ENCODE peak calls at places on chromosomes 16 and 17, in eight cellular contexts. D is transverse colon, R is body of pancreas, T is DND-41, L is psoas muscle, B is upper lobe of right lung, Q is GM12878, N is A549. F is an unnamed sample. For H3K9me3 and H3K4me1, the result is how much of the 10 kb centered on the place peaks cover.

GRCh38 chr17:16052486-16052885 is 52.9 kb downstream of the TTC19 start:
- DNase-seq in D (no peak), R (no peak), T (no peak), L (no peak), B (no peak), Q (no peak), N (no peak), F (no peak)

GRCh38 chr17:1100382-1100781 is 79.4 kb downstream of the ABR start:
- DNase-seq in D (no peak), R (no peak), T (no peak), L (no peak), B (no peak), Q (no peak), N (no peak), F (no peak)

GRCh38 chr17:1785925-1786324 is 24.1 kb downstream of the SERPINF1 start:
- DNase-seq in D (no peak), R (no peak), T (no peak), L (peak), B (no peak), Q (no peak), N (no peak), F (peak)

GRCh38 chr17:66268247-66268927 is 34.0 kb upstream of the PRKCA start:
- DNase-seq in D (no peak), R (no peak), T (no peak), L (no peak), B (no peak), Q (no peak), N (no peak), F (no peak)

GRCh38 chr17:55285340-55286301 is 20.9 kb downstream of the HLF start:
- DNase-seq in D (peak), R (peak), T (no peak), L (peak), B (peak), Q (no peak), N (peak), F (peak)

GRCh38 chr17:71335212-71335611 is 785.6 kb upstream of the SOX9 start:
- DNase-seq in D (no peak), R (no peak), T (no peak), L (no peak), B (no peak), Q (no peak), N (no peak), F (no peak)

GRCh38 chr17:42522263-42522790 is 13.7 kb upstream of the NAGLU start:
- DNase-seq in D (no peak), R (no peak), T (no peak), L (no peak), B (no peak), Q (no peak), N (no peak), F (no peak)

GRCh38 chr16:21336231-21336630 is 58.1 kb upstream of the CRYM start:
- DNase-seq in D (no peak), R (no peak), T (no peak), L (no peak), B (no peak), Q (no peak), N (no peak), F (no peak)

GRCh38 chr17:36899250-36900129 is 37.8 kb upstream of the LHX1 start:
- DNase-seq in D (no peak), R (no peak), T (peak), L (no peak), B (no peak), Q (no peak), N (no peak), F (no peak)

GRCh38 chr16:4491898-4492297 is 15.7 kb downstream of the HMOX2 start:
- DNase-seq in D (no peak), R (no peak), T (no peak), L (no peak), B (no peak), Q (no peak), N (no peak), F (no peak)

GRCh38 chr16:77581706-77582105 is 140.6 kb upstream of the NUDT7 start:
- DNase-seq in D (no peak), R (no peak), T (no peak), L (no peak), B (no peak), Q (no peak), N (no peak), F (no peak)

GRCh38 chr17:47273245-47273644 is 19.6 kb downstream of the ITGB3 start:
- DNase-seq in D (no peak), R (no peak), T (no peak), L (no peak), B (no peak), Q (no peak), N (no peak), F (no peak)

GRCh38 chr16:13909872-13910303 is 10.1 kb upstream of the ERCC4 start:
- DNase-seq in D (no peak), R (peak), T (no peak), L (no peak), B (no peak), Q (no peak), N (peak), F (peak)

GRCh38 chr17:47281246-47281645 is 27.6 kb downstream of the ITGB3 start:
- DNase-seq in D (no peak), R (no peak), T (no peak), L (no peak), B (no peak), Q (no peak), N (no peak), F (no peak)

GRCh38 chr17:6257339-6257738 is 177.6 kb downstream of the AIPL1 start:
- DNase-seq in D (no peak), R (no peak), T (no peak), L (no peak), B (no peak), Q (no peak), N (no peak), F (no peak)

GRCh38 chr16:88535857-88536222 is 34.4 kb upstream of the ZC3H18 start:
- DNase-seq in D (no peak), R (no peak), T (no peak), L (no peak), B (no peak), Q (no peak), N (no peak), F (no peak)

GRCh38 chr17:82187500-82187899 is 25.1 kb downstream of the CCDC57 start:
- DNase-seq in D (no peak), R (no peak), T (no peak), L (no peak), B (no peak), Q (no peak), N (no peak), F (no peak)

GRCh38 chr17:79842656-79843474 is 3.6 kb upstream of the CBX4 start:
- DNase-seq in D (peak), R (peak), T (no peak), L (no peak), B (no peak), Q (no peak), N (no peak), F (no peak)

GRCh38 chr17:73316919-73317505 is 5.2 kb upstream of the CDC42EP4 start:
- DNase-seq in D (no peak), R (no peak), T (no peak), L (no peak), B (no peak), Q (peak), N (no peak), F (no peak)

GRCh38 chr16:68264128-68265077 is at the start of gene SLC7A6:
- DNase-seq in D (peak), R (peak), T (peak), L (peak), B (peak), Q (no peak), N (peak), F (peak)

GRCh38 chr17:16948587-16949376 is 23.1 kb downstream of the TNFRSF13B start:
- DNase-seq in D (no peak), R (no peak), T (no peak), L (no peak), B (peak), Q (no peak), N (no peak), F (no peak)

GRCh38 chr16:14384745-14385144 is 245.3 kb downstream of the PARN start:
- DNase-seq in D (no peak), R (no peak), T (no peak), L (no peak), B (no peak), Q (no peak), N (no peak), F (no peak)

GRCh38 chr17:83145358-83145738 is 65.9 kb downstream of the METRNL start:
- DNase-seq in D (no peak), R (no peak), T (no peak), L (no peak), B (no peak), Q (no peak), N (no peak), F (no peak)

GRCh38 chr17:6098466-6099180 is 28.4 kb downstream of the WSCD1 start:
- DNase-seq in D (no peak), R (peak), T (no peak), L (peak), B (peak), Q (no peak), N (no peak), F (no peak)

GRCh38 chr16:23987443-23987842 is 151.7 kb downstream of the PRKCB start:
- DNase-seq in D (no peak), R (no peak), T (no peak), L (no peak), B (no peak), Q (peak), N (no peak), F (no peak)

GRCh38 chr17:43579570-43580140 is 33.5 kb upstream of the ETV4 start:
- DNase-seq in D (no peak), R (no peak), T (no peak), L (no peak), B (no peak), Q (no peak), N (peak), F (peak)

GRCh38 chr16:1770328-1771071 is 843 bp downstream of the NME3 start:
- DNase-seq in D (peak), R (peak), T (no peak), L (peak), B (peak), Q (no peak), N (peak), F (peak)

GRCh38 chr16:2008631-2009301 is 855 bp downstream of the ZNF598 start:
- DNase-seq in D (no peak), R (peak), T (peak), L (no peak), B (no peak), Q (no peak), N (no peak), F (peak)

GRCh38 chr16:87132361-87133014 is 184.7 kb downstream of the C16orf95 start:
- DNase-seq in D (no peak), R (no peak), T (no peak), L (no peak), B (peak), Q (no peak), N (no peak), F (no peak)
- H3K27ac ChIP-seq in D (no peak), R (no peak), T (no peak), L (no peak), B (no peak), Q (no peak), N (no peak), F (no peak)

DNA sequence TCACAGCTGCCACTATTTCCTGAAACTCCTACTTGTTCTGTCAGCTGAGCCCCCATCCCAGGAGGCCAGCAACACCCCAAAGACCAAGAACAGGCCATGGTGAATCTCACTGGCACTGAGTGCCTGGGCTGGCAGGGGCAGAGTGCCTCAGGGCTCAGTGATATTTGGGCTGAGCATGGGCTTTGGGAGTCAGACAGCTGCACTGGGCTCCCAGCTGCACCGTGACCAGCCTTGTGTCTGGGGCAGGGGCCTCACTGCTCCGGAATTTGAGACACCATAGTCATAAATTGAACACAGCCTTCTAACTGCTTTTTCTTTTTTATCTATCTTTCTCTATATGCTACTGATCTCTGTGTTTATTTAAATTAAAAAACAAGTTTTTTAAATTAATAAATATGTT is 1744.2 kb downstream of the TP53TG3F start:
- DNase-seq in D (no peak), R (no peak), T (no peak), L (no peak), B (no peak), Q (no peak), N (no peak), F (no peak)
- H3K9me3 ChIP-seq in D (under half), R (under half), T (under half), L (under half), B (under half), Q (under half), N (under half), F (under half)

GRCh38 chr16:64997121-64997520 is 124.7 kb downstream of the CDH11 start:
- DNase-seq in D (peak), R (no peak), T (no peak), L (no peak), B (no peak), Q (no peak), N (no peak), F (no peak)
- H3K4me1 ChIP-seq in D (under half), R (under half), T (under half), L (under half), B (under half), Q (under half), N (under half), F (under half)

DNA sequence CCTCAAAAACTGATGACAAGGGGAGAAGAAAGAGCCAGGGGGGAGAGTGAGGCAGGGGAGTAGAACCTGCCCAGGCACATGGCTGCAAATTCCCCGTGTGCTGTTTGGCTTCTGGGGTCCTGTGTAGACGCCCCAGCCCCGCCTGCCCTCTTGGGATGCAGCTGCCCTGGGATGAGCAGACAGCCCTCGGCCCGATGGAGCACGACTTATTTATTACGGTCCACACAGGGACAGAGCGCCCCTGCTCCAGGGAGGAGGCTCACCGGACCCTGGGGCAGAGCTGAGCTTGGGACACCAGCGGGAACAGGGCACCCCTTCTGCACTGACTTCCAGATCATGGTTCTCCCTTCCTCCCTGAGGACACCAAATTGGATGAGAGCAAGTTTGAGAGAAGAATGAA is 9.1 kb downstream of the LDHD start:
- DNase-seq in D (no peak), R (no peak), T (peak), L (no peak), B (peak), Q (no peak), N (no peak), F (no peak)
- H3K27ac ChIP-seq in D (peak), R (no peak), T (peak), L (peak), B (no peak), Q (no peak), N (no peak), F (no peak)

DNA sequence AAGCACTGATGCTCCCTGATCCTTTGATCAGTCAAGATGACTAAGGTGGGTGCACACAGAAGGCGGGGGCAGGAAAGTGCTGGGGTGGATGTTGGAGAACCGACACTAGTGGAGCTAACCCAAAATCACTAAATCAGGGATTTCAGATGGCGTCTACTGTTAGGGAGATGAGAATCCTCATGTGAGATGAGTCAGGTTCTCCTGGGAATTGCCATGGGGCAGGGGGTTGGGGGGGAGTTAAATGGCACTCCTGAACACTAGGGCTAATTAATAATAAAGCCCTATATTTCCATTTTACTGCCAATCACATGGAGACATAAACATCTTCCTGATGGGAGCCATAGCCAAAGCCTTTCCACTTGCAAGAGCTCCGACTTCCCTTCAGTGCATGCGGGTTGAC is 804.1 kb downstream of the KCNJ18 start:
- DNase-seq in D (no peak), R (no peak), T (no peak), L (no peak), B (no peak), Q (no peak), N (no peak), F (no peak)
- H3K9me3 ChIP-seq in D (under half), R (under half), T (under half), L (under half), B (under half), Q (under half), N (under half), F (under half)

DNA sequence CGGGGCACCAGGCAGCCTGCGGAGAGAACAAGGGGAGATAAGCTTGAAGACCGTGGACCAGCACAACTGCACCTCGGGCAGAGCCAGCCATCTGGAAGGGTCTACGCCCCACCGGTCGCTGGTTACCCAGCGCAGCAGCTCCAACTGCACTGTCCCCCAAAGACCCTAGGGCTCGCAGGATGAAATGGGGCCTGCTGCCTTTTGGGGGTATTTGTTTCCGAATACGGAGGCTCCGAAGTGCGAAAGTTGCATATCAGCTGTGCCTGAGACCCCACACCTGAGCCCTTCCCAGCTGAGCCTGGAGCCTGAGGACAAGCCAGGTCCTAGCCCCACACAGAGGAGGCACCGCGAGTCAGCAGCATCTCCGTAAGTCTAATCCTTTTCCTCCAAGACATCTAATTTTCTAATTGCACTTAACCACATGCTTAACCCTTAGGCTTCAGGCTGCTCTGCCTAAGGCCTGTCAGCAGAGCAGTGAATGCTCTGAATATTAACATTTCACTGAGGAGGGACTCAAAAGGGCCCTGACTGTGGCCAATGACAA is 4.0 kb downstream of the KIFC3 start:
- DNase-seq in D (no peak), R (no peak), T (no peak), L (no peak), B (no peak), Q (no peak), N (no peak), F (no peak)
- H3K4me1 ChIP-seq in D (half or more), R (half or more), T (under half), L (half or more), B (half or more), Q (under half), N (under half), F (under half)

GRCh38 chr16:8721693-8722348 is 47.4 kb downstream of the ABAT start:
- DNase-seq in D (no peak), R (no peak), T (no peak), L (no peak), B (no peak), Q (no peak), N (no peak), F (no peak)
- H3K27ac ChIP-seq in D (no peak), R (peak), T (no peak), L (no peak), B (no peak), Q (no peak), N (no peak), F (no peak)

GRCh38 chr16:69880640-69881133 is 70.4 kb upstream of the CLEC18A start:
- DNase-seq in D (no peak), R (no peak), T (no peak), L (no peak), B (no peak), Q (no peak), N (no peak), F (no peak)
- H3K9me3 ChIP-seq in D (under half), R (under half), T (under half), L (under half), B (under half), Q (under half), N (under half), F (under half)

GRCh38 chr17:49834118-49834743 is 13.6 kb downstream of the TAC4 start:
- DNase-seq in D (no peak), R (no peak), T (no peak), L (no peak), B (no peak), Q (no peak), N (no peak), F (no peak)
- H3K4me1 ChIP-seq in D (under half), R (under half), T (under half), L (under half), B (under half), Q (under half), N (under half), F (under half)

DNA sequence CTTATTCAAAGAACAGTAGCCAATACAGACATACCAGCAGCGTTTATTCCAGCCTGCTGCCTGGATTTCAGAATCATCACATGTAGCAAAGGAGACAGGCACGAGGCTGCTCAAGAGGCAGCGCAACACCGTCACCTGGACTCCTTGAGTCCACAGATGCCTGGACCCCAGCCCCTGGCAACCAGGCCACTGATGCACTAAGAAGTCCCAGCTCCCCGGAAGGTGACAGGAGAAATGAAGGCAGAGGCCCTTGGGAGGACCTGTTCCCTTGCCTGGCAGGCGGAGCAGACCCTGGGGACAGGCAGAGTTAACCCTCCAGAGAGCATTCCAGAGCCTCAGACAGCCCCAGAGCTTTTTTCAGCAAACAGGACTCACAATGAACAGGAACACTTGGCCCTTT is 16.5 kb downstream of the SMIM5 start:
- DNase-seq in D (no peak), R (no peak), T (no peak), L (no peak), B (peak), Q (no peak), N (no peak), F (no peak)
- H3K27ac ChIP-seq in D (peak), R (no peak), T (no peak), L (no peak), B (no peak), Q (no peak), N (no peak), F (no peak)